ENCODE peak calls at places on chromosome 2, in eight cellular contexts. Q, B, Y, P, A, I, R and S are unnamed samples. For H3K4me1, the result is how much of the 10 kb centered on the place peaks cover.

GRCh38 chr2:179787601-179788000 is 73.8 kb downstream of the ZNF385B start:
- DNase-seq in Q (no peak), I (no peak), B (no peak), P (no peak), R (no peak), A (no peak), Y (no peak), S (no peak)

GRCh38 chr2:8296340-8296739 is 385.5 kb upstream of the ID2 start:
- DNase-seq in P (no peak), Y (no peak), Q (no peak), B (no peak), A (no peak), I (no peak), R (no peak), S (no peak)

GRCh38 chr2:38016177-38016576 is 59.8 kb downstream of the CYP1B1 start:
- DNase-seq in R (no peak), P (no peak), B (no peak), Q (peak), A (no peak), I (no peak), Y (no peak), S (no peak)

GRCh38 chr2:188430705-188431104 is 139.0 kb downstream of the GULP1 start:
- DNase-seq in R (no peak), Q (no peak), P (no peak), B (no peak), Y (no peak), I (no peak), A (no peak), S (no peak)

GRCh38 chr2:209426432-209426831 is 2.6 kb downstream of the MAP2 start:
- DNase-seq in B (no peak), Q (no peak), P (no peak), Y (no peak), A (no peak), I (no peak), R (no peak), S (peak)

GRCh38 chr2:3147641-3148530 is 229.7 kb downstream of the EIPR1 start:
- DNase-seq in Y (no peak), Q (no peak), B (no peak), I (no peak), P (no peak), A (no peak), R (no peak), S (no peak)

GRCh38 chr2:110173523-110173922 is 31.3 kb downstream of the NPHP1 start:
- DNase-seq in R (no peak), I (no peak), B (no peak), Y (no peak), Q (peak), P (no peak), A (no peak), S (no peak)

GRCh38 chr2:99153921-99154604 is 679 bp downstream of the TSGA10 start:
- DNase-seq in P (no peak), I (no peak), Y (no peak), R (peak), Q (peak), B (no peak), A (no peak), S (no peak)

GRCh38 chr2:176585791-176586190 is 316.5 kb downstream of the MTX2 start:
- DNase-seq in Y (no peak), A (no peak), B (no peak), R (no peak), P (no peak), I (no peak), Q (no peak), S (no peak)

GRCh38 chr2:167581961-167582574 is 665.3 kb downstream of the STK39 start:
- DNase-seq in Q (peak), I (no peak), P (no peak), Y (no peak), B (no peak), A (no peak), R (no peak), S (no peak)

GRCh38 chr2:238879020-238879419 is 31.1 kb downstream of the TWIST2 start:
- DNase-seq in I (peak), A (no peak), R (no peak), Q (no peak), B (no peak), P (no peak), Y (no peak), S (no peak)

GRCh38 chr2:20424300-20425290 is 22.3 kb upstream of the RHOB start:
- DNase-seq in Y (peak), Q (peak), P (peak), B (no peak), A (peak), I (peak), R (peak), S (no peak)

GRCh38 chr2:189866296-189866695 is 82.0 kb downstream of the PMS1 start:
- DNase-seq in P (no peak), I (no peak), Y (no peak), Q (peak), A (no peak), R (no peak), B (no peak), S (no peak)

GRCh38 chr2:3598912-3599854 is 4.3 kb downstream of the COLEC11 start:
- DNase-seq in I (no peak), Y (no peak), A (no peak), B (no peak), P (no peak), Q (no peak), R (no peak), S (peak)

GRCh38 chr2:226905718-226906438 is 70.0 kb downstream of the RHBDD1 start:
- DNase-seq in A (peak), Q (no peak), I (peak), Y (no peak), R (no peak), B (no peak), P (no peak), S (no peak)

DNA sequence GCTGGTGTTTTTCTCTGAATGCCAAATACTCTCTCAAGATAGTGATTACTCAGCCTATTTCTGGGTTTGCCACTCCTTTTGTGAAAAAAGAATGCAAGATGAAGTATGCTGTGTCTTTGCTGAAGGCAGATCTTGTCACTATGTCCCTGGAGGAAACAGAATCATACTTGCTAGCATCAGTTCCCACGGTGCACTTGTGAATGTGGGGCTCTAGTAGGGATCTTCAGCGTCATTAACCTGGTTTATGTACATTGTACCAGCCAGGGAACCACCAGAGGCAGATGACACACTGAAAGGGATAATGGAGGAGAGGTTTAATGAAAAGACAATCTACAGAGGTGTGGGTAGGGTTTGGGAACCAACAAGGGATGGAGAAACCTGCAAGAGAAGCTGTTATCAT is 131.0 kb upstream of the CXCR4 start:
- DNase-seq in R (no peak), P (no peak), B (no peak), I (no peak), Y (no peak), A (no peak), Q (no peak), S (no peak)
- H3K4me1 ChIP-seq in R (under half), P (under half), B (under half), I (under half), Y (under half), A (under half), Q (under half), S (under half)

GRCh38 chr2:44999540-44999939 is 9.7 kb downstream of the SIX2 start:
- DNase-seq in A (no peak), I (no peak), R (no peak), B (no peak), P (no peak), Y (no peak), Q (no peak), S (no peak)

GRCh38 chr2:45002661-45003210 is 6.5 kb downstream of the SIX2 start:
- DNase-seq in Y (no peak), B (no peak), P (no peak), Q (no peak), R (no peak), I (no peak), A (no peak), S (no peak)

GRCh38 chr2:45001629-45002385 is 7.4 kb downstream of the SIX2 start:
- DNase-seq in Y (no peak), I (no peak), Q (no peak), P (no peak), R (no peak), A (no peak), B (no peak), S (no peak)

GRCh38 chr2:45000341-45000901 is 8.8 kb downstream of the SIX2 start:
- DNase-seq in P (no peak), I (no peak), B (no peak), Y (no peak), A (no peak), Q (no peak), R (no peak), S (no peak)

DNA sequence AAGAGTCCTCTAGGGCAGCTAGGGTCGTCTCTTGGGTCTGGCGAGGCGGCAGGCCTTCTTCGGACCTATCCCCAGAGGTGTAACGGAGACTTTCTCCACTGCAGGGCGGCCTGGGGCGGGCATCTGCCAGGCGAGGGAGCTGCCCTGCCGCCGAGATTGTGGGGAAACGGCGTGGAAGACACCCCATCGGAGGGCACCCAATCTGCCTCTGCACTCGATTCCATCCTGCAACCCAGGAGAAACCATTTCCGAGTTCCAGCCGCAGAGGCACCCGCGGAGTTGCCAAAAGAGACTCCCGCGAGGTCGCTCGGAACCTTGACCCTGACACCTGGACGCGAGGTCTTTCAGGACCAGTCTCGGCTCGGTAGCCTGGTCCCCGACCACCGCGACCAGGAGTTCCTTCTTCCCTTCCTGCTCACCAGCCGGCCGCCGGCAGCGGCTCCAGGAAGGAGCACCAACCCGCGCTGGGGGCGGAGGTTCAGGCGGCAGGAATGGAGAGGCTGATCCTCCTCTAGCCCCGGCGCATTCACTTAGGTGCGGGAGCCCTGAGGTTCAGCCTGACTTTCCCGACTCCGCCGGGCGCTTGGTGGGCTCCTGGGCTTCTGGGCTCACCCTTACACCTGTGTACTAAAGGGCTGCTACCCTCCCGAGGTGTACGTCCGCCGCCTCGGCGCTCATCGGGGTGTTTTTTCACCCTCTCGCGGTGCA is 8.2 kb downstream of the SIX2 start:
- DNase-seq in Q (peak), I (no peak), P (no peak), A (no peak), R (no peak), Y (no peak), B (no peak), S (no peak)
- H3K4me3 ChIP-seq in Q (peak), I (peak), P (no peak), A (no peak), R (no peak), Y (no peak), B (no peak), S (no peak)

GRCh38 chr2:203105996-203106395 is 91.3 kb downstream of the NBEAL1 start:
- DNase-seq in Q (no peak), R (no peak), A (no peak), Y (no peak), I (no peak), B (no peak), P (no peak), S (no peak)
- H3K4me1 ChIP-seq in Q (under half), R (under half), A (under half), Y (under half), I (under half), B (under half), P (under half), S (under half)

GRCh38 chr2:69305166-69305565 is 81.9 kb downstream of the GFPT1 start:
- DNase-seq in P (no peak), I (no peak), R (no peak), Y (no peak), A (no peak), Q (no peak), B (no peak), S (no peak)

GRCh38 chr2:69304685-69305084 is 82.3 kb downstream of the GFPT1 start:
- DNase-seq in A (no peak), Q (no peak), Y (no peak), P (no peak), R (no peak), B (no peak), I (no peak), S (no peak)

GRCh38 chr2:69306612-69306896 is 80.5 kb downstream of the GFPT1 start:
- DNase-seq in A (no peak), P (no peak), R (no peak), Y (no peak), I (no peak), B (no peak), Q (no peak), S (no peak)

GRCh38 chr2:69306897-69307695 is 79.9 kb downstream of the GFPT1 start:
- DNase-seq in P (peak), B (peak), Q (peak), A (peak), Y (peak), I (peak), R (peak), S (peak)

GRCh38 chr2:69305712-69306611 is 81.1 kb downstream of the GFPT1 start:
- DNase-seq in P (no peak), I (no peak), A (no peak), Q (peak), R (peak), Y (no peak), B (no peak), S (no peak)
- H3K4me3 ChIP-seq in P (peak), I (peak), A (peak), Q (peak), R (peak), Y (peak), B (peak), S (peak)

DNA sequence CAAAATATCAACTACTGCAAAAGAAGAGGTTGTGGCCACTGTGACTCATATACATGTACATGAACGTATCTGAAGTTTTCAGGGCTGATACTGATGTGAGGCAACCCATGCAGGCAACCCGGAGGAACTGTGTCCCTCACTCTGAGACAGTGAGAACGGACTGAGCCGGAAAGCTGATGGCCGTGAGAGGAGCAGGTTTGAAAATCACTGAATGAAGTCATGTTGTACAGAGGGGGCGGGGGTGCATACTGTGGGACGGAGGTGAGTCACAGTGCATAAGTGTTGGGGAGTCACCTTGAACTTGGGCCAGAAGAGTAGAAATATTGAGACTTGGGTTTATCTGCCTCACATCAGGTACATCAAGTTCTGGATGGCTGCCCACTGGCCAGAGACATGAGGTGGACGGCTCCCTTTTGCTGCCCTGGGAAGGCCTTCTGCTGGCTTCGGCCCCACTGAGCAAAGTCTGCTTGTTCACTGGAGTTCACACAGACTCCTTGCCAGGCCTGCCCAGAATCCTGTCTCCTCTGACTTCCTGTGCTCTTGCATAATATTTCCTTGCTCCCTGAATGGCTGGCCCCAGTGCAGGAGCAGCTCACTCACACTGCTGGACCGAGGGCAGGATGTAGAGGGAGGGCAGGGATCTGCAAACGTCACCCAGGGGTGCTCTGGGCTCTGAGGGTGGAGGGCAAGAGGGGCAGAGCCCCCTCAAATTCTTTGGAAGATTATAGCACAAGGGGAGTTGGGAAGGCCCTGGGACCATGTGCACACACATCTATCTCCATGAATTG is 18.1 kb downstream of the EPAS1 start:
- DNase-seq in P (peak), I (peak), Q (peak), B (no peak), Y (no peak), A (peak), R (peak), S (peak)
- H3K4me1 ChIP-seq in P (under half), I (half or more), Q (half or more), B (under half), Y (under half), A (under half), R (half or more), S (under half)

GRCh38 chr2:25337891-25338290 is 3.8 kb downstream of the DNMT3A start:
- DNase-seq in P (no peak), Y (no peak), B (no peak), A (no peak), I (peak), R (no peak), Q (no peak), S (no peak)
- H3K4me3 ChIP-seq in P (no peak), Y (no peak), B (no peak), A (no peak), I (no peak), R (no peak), Q (no peak), S (no peak)